ENCODE peak calls at places on chromosomes 16 and 17, in seven cellular contexts. L, B, Z, A, U, S and K are unnamed samples.

GRCh38 chr17:57104461-57105175 is 19.6 kb downstream of the AKAP1 start:
- DNase-seq in L (peak), B (no peak), Z (no peak), A (no peak), U (no peak), S (peak), K (no peak)

GRCh38 chr16:17026600-17027242 is 444.0 kb downstream of the XYLT1 start:
- DNase-seq in L (no peak), B (no peak), Z (no peak), A (no peak), U (peak), S (no peak), K (no peak)

GRCh38 chr16:4477966-4478365 is 1.8 kb downstream of the HMOX2 start:
- DNase-seq in L (peak), B (no peak), Z (no peak), A (no peak), U (no peak), S (no peak), K (no peak)

GRCh38 chr16:49019081-49019633 is 262.5 kb downstream of the CBLN1 start:
- DNase-seq in L (no peak), B (no peak), Z (no peak), A (no peak), U (no peak), S (no peak), K (no peak)

GRCh38 chr17:77756028-77756427 is 202.5 kb upstream of the TNRC6C start:
- DNase-seq in L (no peak), B (no peak), Z (no peak), A (no peak), U (no peak), S (no peak), K (no peak)

GRCh38 chr17:66032082-66032712 is 159.7 kb downstream of the CEP112 start:
- DNase-seq in L (no peak), B (no peak), Z (no peak), A (no peak), U (no peak), S (no peak), K (no peak)

GRCh38 chr16:78297066-78297666 is 197.7 kb downstream of the WWOX start:
- DNase-seq in L (no peak), B (no peak), Z (peak), A (no peak), U (no peak), S (no peak), K (no peak)

GRCh38 chr16:28168991-28169554 is 42.7 kb downstream of the XPO6 start:
- DNase-seq in L (no peak), B (no peak), Z (no peak), A (no peak), U (no peak), S (no peak), K (no peak)

GRCh38 chr17:35407531-35407930 is 24.8 kb downstream of the SLFN12 start:
- DNase-seq in L (no peak), B (no peak), Z (no peak), A (no peak), U (no peak), S (no peak), K (no peak)

GRCh38 chr16:77157773-77158172 is 33.2 kb upstream of the MON1B start:
- DNase-seq in L (no peak), B (no peak), Z (no peak), A (no peak), U (no peak), S (no peak), K (no peak)

GRCh38 chr16:10362077-10362863 is 23.6 kb upstream of the ATF7IP2 start:
- DNase-seq in L (no peak), B (no peak), Z (no peak), A (no peak), U (no peak), S (no peak), K (no peak)

GRCh38 chr16:477287-477686 is 50.2 kb upstream of the CAPN15 start:
- DNase-seq in L (no peak), B (no peak), Z (no peak), A (no peak), U (no peak), S (no peak), K (no peak)

GRCh38 chr17:165939-166338 is 15.5 kb downstream of the DOC2B start:
- DNase-seq in L (no peak), B (no peak), Z (no peak), A (no peak), U (no peak), S (no peak), K (no peak)

GRCh38 chr16:4488486-4488967 is 12.3 kb downstream of the HMOX2 start:
- DNase-seq in L (no peak), B (no peak), Z (no peak), A (no peak), U (no peak), S (no peak), K (no peak)

GRCh38 chr17:34177642-34178041 is 77.4 kb upstream of the CCL2 start:
- DNase-seq in L (no peak), B (no peak), Z (no peak), A (no peak), U (no peak), S (no peak), K (no peak)

GRCh38 chr16:52068447-52069074 is 478.4 kb downstream of the TOX3 start:
- DNase-seq in L (no peak), B (no peak), Z (no peak), A (peak), U (no peak), S (no peak), K (no peak)

GRCh38 chr17:39928868-39929651 is 1.5 kb downstream of the LRRC3C start:
- DNase-seq in L (peak), B (no peak), Z (no peak), A (no peak), U (no peak), S (peak), K (peak)

GRCh38 chr17:45226620-45227019 is 4.9 kb downstream of the FMNL1 start:
- DNase-seq in L (no peak), B (no peak), Z (no peak), A (no peak), U (no peak), S (no peak), K (no peak)

GRCh38 chr17:81398855-81399451 is 3.7 kb downstream of the BAHCC1 start:
- DNase-seq in L (no peak), B (no peak), Z (no peak), A (no peak), U (no peak), S (no peak), K (no peak)

GRCh38 chr16:53207810-53208752 is 153.3 kb downstream of the CHD9 start:
- DNase-seq in L (peak), B (no peak), Z (peak), A (peak), U (peak), S (peak), K (no peak)

GRCh38 chr17:57783338-57783742 is 38.2 kb upstream of the CCDC182 start:
- DNase-seq in L (peak), B (peak), Z (no peak), A (peak), U (peak), S (peak), K (no peak)

GRCh38 chr17:81667754-81668153 is 1.2 kb downstream of the CCDC137 start:
- DNase-seq in L (no peak), B (no peak), Z (no peak), A (peak), U (no peak), S (no peak), K (no peak)

GRCh38 chr16:69691980-69692911 is 34.1 kb downstream of the NQO1 start:
- DNase-seq in L (no peak), B (no peak), Z (no peak), A (no peak), U (no peak), S (no peak), K (no peak)

GRCh38 chr16:549544-550263 is 10.5 kb upstream of the PRR35 start:
- DNase-seq in L (no peak), B (no peak), Z (no peak), A (no peak), U (no peak), S (no peak), K (no peak)

GRCh38 chr16:12082207-12082606 is 105.7 kb downstream of the SNX29 start:
- DNase-seq in L (no peak), B (no peak), Z (no peak), A (no peak), U (no peak), S (no peak), K (no peak)

GRCh38 chr17:46809110-46809571 is 9.4 kb downstream of the WNT3 start:
- DNase-seq in L (no peak), B (no peak), Z (no peak), A (no peak), U (no peak), S (peak), K (no peak)

GRCh38 chr16:66713076-66713475 is 16.5 kb upstream of the CMTM4 start:
- DNase-seq in L (no peak), B (no peak), Z (no peak), A (no peak), U (no peak), S (no peak), K (no peak)

GRCh38 chr17:17938388-17939107 is 33.7 kb downstream of the TOM1L2 start:
- DNase-seq in L (no peak), B (no peak), Z (no peak), A (no peak), U (no peak), S (no peak), K (no peak)

GRCh38 chr17:42809250-42809649 is 10.6 kb downstream of the CNTD1 start:
- DNase-seq in L (peak), B (no peak), Z (no peak), A (no peak), U (no peak), S (peak), K (no peak)